ENCODE peak calls at places on chromosome 1, in four cellular contexts. One of them, this sample, is unnamed.

GRCh38 chr1:216902669-216903388 is 179.6 kb upstream of the ESRRG start:
- DNase-seq in NCI-H446: no peak
- DNase-seq in transverse colon: no peak
- DNase-seq in iris pigment epithelial cell: peak
- DNase-seq in this sample: no peak

GRCh38 chr1:1170891-1171550 is 2.7 kb upstream of the TTLL10 start:
- DNase-seq in NCI-H446: no peak
- DNase-seq in transverse colon: no peak
- DNase-seq in iris pigment epithelial cell: no peak
- DNase-seq in this sample: no peak

GRCh38 chr1:112548540-112548939 is 39.8 kb downstream of the WNT2B start:
- DNase-seq in iris pigment epithelial cell: no peak
- DNase-seq in transverse colon: no peak
- DNase-seq in NCI-H446: no peak
- DNase-seq in this sample: no peak

GRCh38 chr1:87688136-87688535 is 359.5 kb downstream of the LMO4 start:
- DNase-seq in iris pigment epithelial cell: no peak
- DNase-seq in NCI-H446: no peak
- DNase-seq in transverse colon: no peak
- DNase-seq in this sample: no peak

GRCh38 chr1:71015745-71016144 is 31.9 kb downstream of the PTGER3 start:
- DNase-seq in transverse colon: no peak
- DNase-seq in NCI-H446: no peak
- DNase-seq in iris pigment epithelial cell: no peak
- DNase-seq in this sample: no peak

GRCh38 chr1:220224611-220225124 is 47.6 kb downstream of the RAB3GAP2 start:
- DNase-seq in NCI-H446: no peak
- DNase-seq in iris pigment epithelial cell: no peak
- DNase-seq in transverse colon: no peak
- DNase-seq in this sample: no peak

GRCh38 chr1:5756434-5757176 is 235.6 kb downstream of the NPHP4 start:
- DNase-seq in NCI-H446: no peak
- DNase-seq in iris pigment epithelial cell: no peak
- DNase-seq in transverse colon: no peak
- DNase-seq in this sample: no peak

GRCh38 chr1:232443372-232443771 is 186.6 kb downstream of the SIPA1L2 start:
- DNase-seq in iris pigment epithelial cell: no peak
- DNase-seq in transverse colon: no peak
- DNase-seq in NCI-H446: no peak
- DNase-seq in this sample: no peak

GRCh38 chr1:71039666-71040262 is 7.9 kb downstream of the PTGER3 start:
- DNase-seq in transverse colon: no peak
- DNase-seq in NCI-H446: no peak
- DNase-seq in iris pigment epithelial cell: no peak
- DNase-seq in this sample: no peak

GRCh38 chr1:212119397-212119837 is 83.9 kb downstream of the DTL start:
- DNase-seq in NCI-H446: no peak
- DNase-seq in transverse colon: no peak
- DNase-seq in iris pigment epithelial cell: peak
- DNase-seq in this sample: no peak

GRCh38 chr1:30111431-30111830 is 612.0 kb downstream of the MATN1 start:
- DNase-seq in NCI-H446: peak
- DNase-seq in transverse colon: peak
- DNase-seq in iris pigment epithelial cell: peak
- DNase-seq in this sample: peak

GRCh38 chr1:145692785-145693443 is 14.3 kb downstream of the PDZK1 start:
- DNase-seq in iris pigment epithelial cell: peak
- DNase-seq in NCI-H446: no peak
- DNase-seq in transverse colon: no peak
- DNase-seq in this sample: no peak

GRCh38 chr1:2821970-2822620 is 20.6 kb upstream of the TTC34 start:
- DNase-seq in NCI-H446: no peak
- DNase-seq in iris pigment epithelial cell: no peak
- DNase-seq in transverse colon: peak
- DNase-seq in this sample: peak

GRCh38 chr1:221078260-221078965 is 199.2 kb downstream of the HLX start:
- DNase-seq in iris pigment epithelial cell: peak
- DNase-seq in NCI-H446: no peak
- DNase-seq in transverse colon: no peak
- DNase-seq in this sample: no peak

GRCh38 chr1:87927391-87928073 is 598.9 kb downstream of the LMO4 start:
- DNase-seq in transverse colon: no peak
- DNase-seq in iris pigment epithelial cell: no peak
- DNase-seq in NCI-H446: no peak
- DNase-seq in this sample: no peak